ENCODE peak calls at places on chromosome 5, in six cellular contexts. V is psoas muscle; H is fibroblast of lung; D is thyroid gland; F is CD8-positive, alpha-beta T cell; L is colonic mucosa. C is an unnamed sample. For H3K9me3, the result is how much of the 10 kb centered on the place peaks cover.

GRCh38 chr5:179221196-179221876 is 123.9 kb downstream of the ADAMTS2 start:
- DNase-seq in V (no peak), H (no peak), D (no peak), F (no peak), L (no peak), C (no peak)

GRCh38 chr5:13480834-13481233 is 463.7 kb downstream of the DNAH5 start:
- DNase-seq in V (no peak), H (no peak), D (no peak), F (no peak), L (no peak), C (no peak)

GRCh38 chr5:5971227-5971626 is 407.1 kb downstream of the MED10 start:
- DNase-seq in V (no peak), H (no peak), D (no peak), F (no peak), L (no peak), C (no peak)

GRCh38 chr5:170534177-170534576 is 30.4 kb downstream of the KCNIP1 start:
- DNase-seq in V (no peak), H (no peak), D (no peak), F (no peak), L (no peak), C (peak)

GRCh38 chr5:171157775-171158174 is 151.3 kb upstream of the TLX3 start:
- DNase-seq in V (no peak), H (no peak), D (no peak), F (no peak), L (no peak), C (no peak)

GRCh38 chr5:17316973-17317459 is 99.6 kb downstream of the BASP1 start:
- DNase-seq in V (no peak), H (peak), D (no peak), F (no peak), L (no peak), C (no peak)

GRCh38 chr5:17828709-17829108 is 194.4 kb downstream of the TAF11L14 start:
- DNase-seq in V (no peak), H (no peak), D (no peak), F (no peak), L (no peak), C (no peak)

GRCh38 chr5:180323929-180324632 is 29.1 kb downstream of the GFPT2 start:
- DNase-seq in V (no peak), H (peak), D (peak), F (no peak), L (no peak), C (no peak)

GRCh38 chr5:102223542-102224444 is 72.3 kb downstream of the SLCO4C1 start:
- DNase-seq in V (no peak), H (peak), D (no peak), F (no peak), L (no peak), C (no peak)

GRCh38 chr5:150604010-150604409 is 36.5 kb upstream of the SYNPO start:
- DNase-seq in V (no peak), H (no peak), D (no peak), F (no peak), L (no peak), C (no peak)

GRCh38 chr5:115423541-115423940 is 121.0 kb downstream of the FEM1C start:
- DNase-seq in V (peak), H (no peak), D (peak), F (no peak), L (peak), C (peak)

GRCh38 chr5:62593331-62593730 is 14.7 kb downstream of the LRRC70 start:
- DNase-seq in V (no peak), H (peak), D (no peak), F (no peak), L (no peak), C (no peak)

GRCh38 chr5:67361932-67362729 is 165.5 kb upstream of the CD180 start:
- DNase-seq in V (no peak), H (peak), D (no peak), F (no peak), L (no peak), C (no peak)

GRCh38 chr5:169695919-169696490 is 58.9 kb downstream of the DOCK2 start:
- DNase-seq in V (no peak), H (peak), D (no peak), F (no peak), L (no peak), C (no peak)

GRCh38 chr5:112124788-112125187 is 294.3 kb downstream of the EPB41L4A start:
- DNase-seq in V (no peak), H (no peak), D (no peak), F (no peak), L (no peak), C (no peak)

GRCh38 chr5:168073991-168074800 is 217.2 kb upstream of the WWC1 start:
- DNase-seq in V (no peak), H (peak), D (no peak), F (no peak), L (no peak), C (no peak)

GRCh38 chr5:132049559-132049958 is 10.9 kb upstream of the IL3 start:
- DNase-seq in V (no peak), H (no peak), D (peak), F (no peak), L (no peak), C (no peak)

GRCh38 chr5:30809907-30810306 is 383.6 kb upstream of the CDH6 start:
- DNase-seq in V (no peak), H (no peak), D (no peak), F (no peak), L (no peak), C (no peak)

GRCh38 chr5:180786398-180787005 is 16.1 kb downstream of the MGAT1 start:
- DNase-seq in V (no peak), H (no peak), D (no peak), F (no peak), L (peak), C (no peak)

GRCh38 chr5:56128166-56128565 is 105.0 kb downstream of the ANKRD55 start:
- DNase-seq in V (no peak), H (no peak), D (no peak), F (no peak), L (no peak), C (no peak)

GRCh38 chr5:59562756-59563389 is 330.7 kb downstream of the PDE4D start:
- DNase-seq in V (peak), H (peak), D (no peak), F (peak), L (peak), C (no peak)

GRCh38 chr5:135208555-135209494 is 174.8 kb upstream of the PITX1 start:
- DNase-seq in V (peak), H (peak), D (no peak), F (no peak), L (peak), C (peak)

DNA sequence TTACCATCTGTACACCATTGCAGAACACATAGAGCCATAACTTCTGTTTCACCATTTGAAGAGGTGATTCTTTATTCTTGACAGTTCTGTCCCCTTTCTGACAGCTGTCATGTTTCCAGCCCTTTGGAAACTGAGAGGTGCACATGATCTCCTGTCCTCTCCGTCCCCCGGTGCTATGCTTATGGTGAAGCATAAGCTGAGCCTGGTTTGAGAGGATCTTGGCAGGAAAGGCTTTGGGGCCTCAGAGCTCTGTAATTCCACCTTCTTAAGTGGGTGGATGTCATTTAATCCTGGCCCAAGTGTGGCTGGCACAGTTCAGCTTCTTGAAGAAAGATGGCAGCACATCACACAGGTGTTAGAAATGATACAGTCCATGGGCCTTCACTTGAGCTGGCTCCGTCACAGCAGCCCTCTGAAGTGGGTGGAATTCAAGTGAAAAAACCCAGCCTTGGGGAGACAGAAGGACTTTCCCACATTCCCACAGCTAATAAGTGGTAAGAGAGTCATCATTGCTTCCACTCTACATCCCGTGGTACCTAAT is 30.7 kb upstream of the GRPEL2 start:
- DNase-seq in V (no peak), H (no peak), D (no peak), F (no peak), L (no peak), C (no peak)
- TF ChIP-seq CTCF in V (peak), H (no peak), D (no peak), F (no peak), L (no peak), C (no peak)

GRCh38 chr5:45260292-45260691 is 435.9 kb downstream of the HCN1 start:
- DNase-seq in V (no peak), H (no peak), D (no peak), F (no peak), L (no peak), C (no peak)

GRCh38 chr5:45264447-45264846 is 431.7 kb downstream of the HCN1 start:
- DNase-seq in V (no peak), H (no peak), D (no peak), F (no peak), L (no peak), C (no peak)

GRCh38 chr5:45262061-45262590 is 434.1 kb downstream of the HCN1 start:
- DNase-seq in V (no peak), H (no peak), D (no peak), F (no peak), L (no peak), C (no peak)

GRCh38 chr5:45261125-45261524 is 435.1 kb downstream of the HCN1 start:
- DNase-seq in V (no peak), H (no peak), D (no peak), F (no peak), L (no peak), C (no peak)
- H3K9me3 ChIP-seq in V (under half), H (under half), D (under half), F (under half), L (under half), C (under half)

DNA sequence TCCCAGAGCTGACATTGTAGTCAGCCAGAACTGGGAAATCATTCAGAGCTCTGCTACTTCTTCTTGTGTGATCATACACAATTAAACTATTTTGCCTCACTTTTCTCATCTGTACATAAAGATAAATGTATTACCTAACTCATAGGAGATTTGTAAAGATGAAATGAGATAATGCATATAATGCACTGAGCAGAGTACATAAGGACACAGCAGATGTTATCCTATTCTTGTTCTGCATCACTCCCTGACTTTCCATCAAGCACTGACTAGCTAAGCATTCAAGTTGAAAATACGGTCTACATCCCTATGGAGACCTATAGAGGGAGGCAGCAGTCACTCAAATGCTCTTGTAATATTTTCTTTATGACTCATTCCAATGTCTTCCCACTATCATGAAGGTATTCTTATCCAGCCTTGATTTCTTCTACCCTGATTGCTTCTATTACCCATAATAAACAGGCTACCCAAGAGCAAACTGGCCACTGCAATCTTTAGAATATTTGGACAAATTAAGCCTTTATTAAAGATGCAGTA is 16.3 kb upstream of the PRR16 start:
- DNase-seq in V (no peak), H (peak), D (no peak), F (no peak), L (no peak), C (no peak)
- TF ChIP-seq CTCF in V (no peak), H (no peak), D (no peak), F (no peak), L (no peak), C (no peak)

GRCh38 chr5:140767444-140767843 is 18.5 kb upstream of the PCDHA1 start:
- DNase-seq in V (no peak), H (no peak), D (no peak), F (no peak), L (no peak), C (no peak)

GRCh38 chr5:140764177-140765020 is 21.5 kb upstream of the PCDHA1 start:
- DNase-seq in V (no peak), H (no peak), D (no peak), F (no peak), L (no peak), C (no peak)
- H3K9me3 ChIP-seq in V (half or more), H (under half), D (under half), F (under half), L (under half), C (under half)

GRCh38 chr5:142694092-142694856 is 8.4 kb upstream of the FGF1 start:
- DNase-seq in V (no peak), H (no peak), D (no peak), F (no peak), L (no peak), C (no peak)
- TF ChIP-seq CTCF in V (no peak), H (peak), D (no peak), F (no peak), L (no peak), C (no peak)

DNA sequence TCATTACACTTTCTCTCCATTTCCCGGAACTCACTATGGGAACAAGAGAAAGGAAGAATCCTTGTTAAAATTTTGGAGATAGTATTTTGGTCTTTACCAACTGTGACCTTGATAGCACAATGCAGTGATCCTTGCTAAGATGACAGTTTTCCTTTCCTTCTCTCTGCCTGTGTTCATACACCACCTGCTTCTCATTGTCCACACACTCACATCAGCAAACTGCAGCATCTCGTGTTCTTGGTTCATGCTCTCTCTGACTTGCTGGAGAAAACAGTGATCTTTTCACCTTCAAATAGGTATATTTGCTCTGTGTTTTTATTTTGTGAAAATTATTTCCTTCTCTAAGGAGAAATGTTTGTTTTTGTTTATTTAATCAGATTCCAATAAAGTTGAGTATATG is 336.9 kb upstream of the CLINT1 start:
- DNase-seq in V (no peak), H (no peak), D (no peak), F (no peak), L (no peak), C (no peak)
- H3K9me3 ChIP-seq in V (under half), H (under half), D (under half), F (under half), L (under half), C (under half)